ENCODE peak calls at places on chromosome 17, in four cellular contexts. V, W, T and J are unnamed samples.

GRCh38 chr17:30116661-30117547 is at the start of gene NSRP1:
- DNase-seq in W (peak; percentile 98), V (peak; percentile 89), T (peak; percentile 91), J (peak; percentile 66)

GRCh38 chr17:41547921-41548843 is 20.1 kb upstream of the KRT19 start:
- DNase-seq in W (peak; percentile 69), V (no peak), T (peak; percentile 85), J (no peak)

GRCh38 chr17:59219992-59220327 is 351 bp upstream of the GDPD1 start:
- DNase-seq in V (no peak), T (no peak), W (no peak), J (no peak)

GRCh38 chr17:2547176-2547575 is 35.5 kb upstream of the METTL16 start:
- DNase-seq in W (no peak), V (no peak), T (no peak), J (no peak)

GRCh38 chr17:10733666-10734065 is 3.8 kb upstream of the TMEM220 start:
- DNase-seq in V (no peak), W (no peak), T (no peak), J (no peak)

GRCh38 chr17:79811036-79811887 is 14.4 kb upstream of the CBX8 start:
- DNase-seq in V (no peak), T (no peak), W (peak; percentile 77), J (no peak)

GRCh38 chr17:39868554-39868942 is 546 bp downstream of the ZPBP2 start:
- DNase-seq in V (no peak), T (no peak), W (no peak), J (no peak)

GRCh38 chr17:55430531-55431228 is 9.0 kb upstream of the MMD start:
- DNase-seq in V (no peak), W (no peak), T (no peak), J (no peak)

GRCh38 chr17:74599023-74599399 is 6.9 kb upstream of the CD300LD start:
- DNase-seq in T (peak; percentile 75), W (no peak), V (no peak), J (no peak)

GRCh38 chr17:32283745-32284207 is 18.1 kb downstream of the RHBDL3 start:
- DNase-seq in V (no peak), T (no peak), W (no peak), J (no peak)

GRCh38 chr17:58007781-58008706 is 998 bp upstream of the SRSF1 start:
- DNase-seq in W (no peak), T (no peak), V (no peak), J (no peak)

GRCh38 chr17:56966277-56966676 is 5.4 kb upstream of the COIL start:
- DNase-seq in W (no peak), V (no peak), T (no peak), J (no peak)

GRCh38 chr17:30379303-30380105 is 777 bp downstream of the CPD start:
- DNase-seq in V (no peak), T (no peak), W (peak; percentile 28), J (no peak)

GRCh38 chr17:15657868-15658775 is 26.0 kb downstream of the TRIM16 start:
- DNase-seq in T (no peak), V (no peak), W (no peak), J (no peak)
- TF ChIP-seq SPI1 in T (no peak), V (no peak), W (no peak), J (no peak)

GRCh38 chr17:62673614-62674362 is 46.3 kb downstream of the MRC2 start:
- DNase-seq in V (no peak), W (no peak), T (no peak), J (no peak)
- TF ChIP-seq SPI1 in V (no peak), W (no peak), T (no peak), J (no peak)

GRCh38 chr17:67392111-67392510 is 15.0 kb downstream of the PITPNC1 start:
- DNase-seq in T (no peak), W (no peak), V (no peak), J (no peak)
- TF ChIP-seq SPI1 in T (no peak), W (no peak), V (no peak), J (no peak)

DNA sequence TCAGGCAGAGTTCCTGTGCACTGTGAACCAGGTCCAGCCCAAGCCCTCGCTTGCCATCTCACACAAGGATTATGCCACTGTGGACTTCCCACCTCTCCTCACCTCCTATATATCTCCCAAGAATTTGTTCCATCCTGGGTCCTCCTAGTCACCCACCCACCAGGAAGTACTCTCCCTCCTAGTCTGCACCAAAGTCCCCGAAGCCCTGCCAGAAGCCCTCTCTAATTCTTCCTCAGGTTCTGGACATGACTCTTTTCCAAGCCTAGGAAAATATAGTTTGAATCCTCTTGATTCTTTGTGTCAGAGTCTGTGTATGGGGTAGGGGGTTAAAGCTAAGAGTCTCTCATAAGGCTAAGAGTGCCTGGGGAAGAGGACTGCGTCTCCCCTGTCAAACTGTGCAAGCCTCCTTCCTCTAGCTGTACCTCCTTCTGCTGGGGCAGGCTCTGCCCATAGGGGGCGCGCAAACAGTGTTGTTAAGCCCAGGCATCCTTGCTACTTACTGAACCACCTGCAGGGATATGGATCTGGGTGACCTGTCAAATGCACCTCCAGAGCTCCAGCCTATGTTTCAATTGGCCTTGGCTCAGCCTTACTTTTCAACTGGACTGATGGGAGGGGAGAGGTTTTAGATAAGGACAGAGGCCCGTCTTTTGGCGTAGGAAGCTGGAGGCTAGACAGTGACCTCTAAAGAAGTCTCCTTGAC is 16.6 kb upstream of the DLX4 start:
- DNase-seq in W (peak; percentile 82), T (peak; percentile 54), V (no peak), J (peak; percentile 82)
- TF ChIP-seq SPI1 in W (no peak), T (no peak), V (no peak), J (no peak)

GRCh38 chr17:78675836-78676235 is 98.6 kb upstream of the DNAH17 start:
- DNase-seq in W (no peak), T (no peak), V (no peak), J (no peak)

GRCh38 chr17:78673395-78673794 is 96.2 kb upstream of the DNAH17 start:
- DNase-seq in T (no peak), W (no peak), V (no peak), J (no peak)

GRCh38 chr17:78674156-78674555 is 97.0 kb upstream of the DNAH17 start:
- DNase-seq in W (no peak), V (no peak), T (no peak), J (no peak)

GRCh38 chr17:78675316-78675616 is 98.1 kb upstream of the DNAH17 start:
- DNase-seq in W (no peak), V (no peak), T (no peak), J (no peak)

GRCh38 chr17:78674595-78675315 is 97.6 kb upstream of the DNAH17 start:
- DNase-seq in V (no peak), W (no peak), T (no peak), J (no peak)
- TF ChIP-seq SPI1 in V (no peak), W (no peak), T (no peak), J (no peak)

GRCh38 chr17:48262982-48263586 is 155.5 kb downstream of the SNX11 start:
- DNase-seq in V (no peak), T (no peak), W (peak; percentile 32), J (no peak)
- TF ChIP-seq SPI1 in V (no peak), T (no peak), W (no peak), J (no peak)